ENCODE peak calls at places on chromosomes 16 and 17, in four cellular contexts. L, S, Z and M are unnamed samples.

GRCh38 chr16:70747703-70748631 is 53.0 kb downstream of the VAC14 start:
- DNase-seq in Z (no peak), S (no peak), L (no peak), M (no peak)

GRCh38 chr17:55510986-55511721 is at the start of gene SMIM36:
- DNase-seq in L (no peak), Z (no peak), S (no peak), M (no peak)

GRCh38 chr16:30054451-30054850 is 11.1 kb upstream of the ALDOA start:
- DNase-seq in S (no peak), Z (no peak), L (no peak), M (no peak)

GRCh38 chr16:85735225-85735722 is 15.6 kb downstream of the C16orf74 start:
- DNase-seq in L (no peak), Z (no peak), S (no peak), M (no peak)

GRCh38 chr16:73047536-73048291 is at the start of gene ZFHX3:
- DNase-seq in S (no peak), Z (peak), L (peak), M (peak)

GRCh38 chr17:338442-339192 is 14.0 kb downstream of the RPH3AL start:
- DNase-seq in L (no peak), Z (peak), S (no peak), M (no peak)

GRCh38 chr17:44971776-44972483 is 3.8 kb upstream of the C1QL1 start:
- DNase-seq in L (no peak), S (no peak), Z (no peak), M (no peak)

GRCh38 chr16:27883576-27883975 is 179.9 kb downstream of the GSG1L start:
- DNase-seq in S (no peak), Z (no peak), L (no peak), M (no peak)

GRCh38 chr17:40307001-40307690 is 1.8 kb upstream of the RARA start:
- DNase-seq in L (no peak), Z (peak), S (no peak), M (no peak)

GRCh38 chr16:48511071-48511540 is 98.9 kb downstream of the N4BP1 start:
- DNase-seq in L (no peak), Z (peak), S (no peak), M (no peak)

GRCh38 chr16:6297666-6298435 is 1034.8 kb upstream of the RBFOX1 start:
- DNase-seq in S (no peak), L (no peak), Z (no peak), M (no peak)

GRCh38 chr17:4577386-4577993 is 6.8 kb upstream of the SMTNL2 start:
- DNase-seq in Z (no peak), L (no peak), S (no peak), M (no peak)

GRCh38 chr17:82229686-82230626 is 1.1 kb downstream of the SLC16A3 start:
- DNase-seq in Z (peak), L (no peak), S (no peak), M (no peak)

GRCh38 chr16:72986011-72986410 is 61.9 kb downstream of the ZFHX3 start:
- DNase-seq in Z (peak), L (peak), S (no peak), M (peak)

GRCh38 chr16:50816901-50817555 is 75.1 kb downstream of the CYLD start:
- DNase-seq in Z (no peak), L (no peak), S (no peak), M (no peak)

GRCh38 chr16:1643521-1643920 is 31.4 kb downstream of the CRAMP1 start:
- DNase-seq in S (no peak), Z (no peak), L (no peak), M (no peak)

GRCh38 chr16:24980077-24980793 is 34.9 kb downstream of the ARHGAP17 start:
- DNase-seq in S (no peak), L (no peak), Z (no peak), M (peak)

GRCh38 chr16:54927125-54928015 is 3.3 kb upstream of the IRX5 start:
- DNase-seq in S (no peak), L (no peak), Z (no peak), M (no peak)

GRCh38 chr17:67544364-67544763 is 167.3 kb downstream of the PITPNC1 start:
- DNase-seq in L (no peak), Z (no peak), S (no peak), M (no peak)

GRCh38 chr17:60260540-60260939 is 110.8 kb downstream of the CA4 start:
- DNase-seq in S (no peak), L (no peak), Z (no peak), M (no peak)

GRCh38 chr16:14602443-14602963 is 27.6 kb downstream of the PARN start:
- DNase-seq in L (no peak), S (no peak), Z (no peak), M (no peak)

GRCh38 chr17:50311483-50311882 is 34.4 kb upstream of the XYLT2 start:
- DNase-seq in L (no peak), Z (no peak), S (no peak), M (no peak)

GRCh38 chr16:84717484-84717883 is 17.7 kb downstream of the USP10 start:
- DNase-seq in Z (no peak), L (no peak), S (no peak), M (no peak)

GRCh38 chr17:17808706-17809432 is 27.9 kb downstream of the SREBF1 start:
- DNase-seq in L (no peak), S (no peak), Z (peak), M (no peak)
- H3K27ac ChIP-seq in L (no peak), S (no peak), Z (peak), M (no peak)

GRCh38 chr16:21157632-21158031 is 842 bp upstream of the LDAF1 start:
- DNase-seq in L (no peak), Z (no peak), S (no peak), M (no peak)
- H3K27ac ChIP-seq in L (peak), Z (peak), S (no peak), M (peak)

DNA sequence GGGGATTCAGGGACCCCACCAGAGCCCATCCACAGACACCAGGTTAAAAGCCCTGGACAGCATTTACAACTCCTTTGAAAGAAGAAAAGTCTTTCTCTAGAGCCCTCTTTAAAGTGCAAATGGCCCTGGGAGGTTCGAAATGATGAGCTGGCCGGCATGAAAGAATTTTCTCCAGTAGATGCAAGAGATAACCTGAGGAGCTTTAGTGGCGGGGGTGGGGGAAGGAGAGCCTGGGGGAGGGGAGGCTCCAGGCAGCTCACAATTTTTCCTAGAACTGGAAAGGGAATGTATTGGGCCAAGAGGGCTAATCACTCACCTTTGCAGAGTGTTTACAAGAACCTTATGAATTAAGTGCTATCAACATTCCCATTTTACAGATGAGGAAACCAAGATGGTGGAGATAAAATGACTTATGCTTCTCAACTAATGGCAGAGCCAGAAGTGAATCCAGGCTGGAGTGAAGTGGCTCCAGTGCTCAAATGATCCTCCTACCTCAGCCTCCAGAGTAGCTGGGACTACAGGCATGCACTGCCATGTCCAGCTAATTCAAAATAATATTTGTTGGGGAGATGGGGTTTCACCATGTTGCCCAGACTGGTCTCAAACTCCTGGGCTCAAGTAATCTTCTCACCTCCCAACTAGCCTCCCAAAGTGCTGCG is 4.2 kb upstream of the CDH1 start:
- DNase-seq in S (no peak), Z (no peak), L (no peak), M (no peak)
- H3K27ac ChIP-seq in S (no peak), Z (no peak), L (no peak), M (no peak)

GRCh38 chr16:21644674-21645073 is 7.7 kb downstream of the IGSF6 start:
- DNase-seq in Z (no peak), L (no peak), S (no peak), M (no peak)
- H3K27ac ChIP-seq in Z (peak), L (peak), S (no peak), M (no peak)

GRCh38 chr16:89257281-89257731 is 39.8 kb downstream of the ZNF778 start:
- DNase-seq in L (no peak), S (no peak), Z (no peak), M (no peak)
- H3K27ac ChIP-seq in L (no peak), S (no peak), Z (no peak), M (peak)

GRCh38 chr17:19281161-19281560 is 44.0 kb downstream of the EPN2 start:
- DNase-seq in S (no peak), L (no peak), Z (no peak), M (no peak)
- H3K27ac ChIP-seq in S (no peak), L (no peak), Z (no peak), M (no peak)

GRCh38 chr16:57810197-57811024 is 8.1 kb upstream of the KIFC3 start:
- DNase-seq in L (peak), Z (peak), S (no peak), M (peak)

GRCh38 chr16:57809843-57810196 is 7.5 kb upstream of the KIFC3 start:
- DNase-seq in L (no peak), Z (no peak), S (no peak), M (no peak)

GRCh38 chr16:57807968-57808528 is 5.8 kb upstream of the KIFC3 start:
- DNase-seq in Z (peak), L (peak), S (no peak), M (peak)

GRCh38 chr16:57808589-57808988 is 6.3 kb upstream of the KIFC3 start:
- DNase-seq in S (no peak), Z (no peak), L (no peak), M (no peak)

GRCh38 chr16:57809276-57809793 is 7.0 kb upstream of the KIFC3 start:
- DNase-seq in L (no peak), S (no peak), Z (no peak), M (no peak)
- H3K27ac ChIP-seq in L (peak), S (no peak), Z (no peak), M (no peak)

GRCh38 chr16:57107324-57107922 is 15.0 kb downstream of the CPNE2 start:
- DNase-seq in L (no peak), S (no peak), Z (no peak), M (no peak)
- H3K27ac ChIP-seq in L (no peak), S (no peak), Z (no peak), M (no peak)

DNA sequence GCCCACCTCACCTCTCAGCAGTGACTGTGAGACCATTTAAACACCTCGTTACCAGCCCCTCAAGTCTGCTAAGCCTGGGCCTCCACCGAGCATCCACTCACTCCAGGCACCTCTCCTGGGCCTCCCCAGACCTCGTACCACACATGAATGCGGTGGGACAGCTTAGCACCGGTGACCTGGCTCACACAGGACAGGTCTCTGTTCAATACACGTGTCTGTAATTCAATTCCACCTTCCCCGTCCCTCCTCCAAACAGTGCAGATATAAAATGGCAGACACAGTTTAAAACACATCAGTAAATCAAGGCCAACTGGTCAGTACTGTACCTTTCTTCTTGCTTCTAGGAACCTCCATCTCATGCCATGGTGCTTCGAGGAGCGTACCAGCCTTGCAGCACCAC is 73.9 kb downstream of the ZNF778 start:
- DNase-seq in S (no peak), Z (no peak), L (no peak), M (no peak)
- H3K27ac ChIP-seq in S (no peak), Z (peak), L (no peak), M (no peak)

DNA sequence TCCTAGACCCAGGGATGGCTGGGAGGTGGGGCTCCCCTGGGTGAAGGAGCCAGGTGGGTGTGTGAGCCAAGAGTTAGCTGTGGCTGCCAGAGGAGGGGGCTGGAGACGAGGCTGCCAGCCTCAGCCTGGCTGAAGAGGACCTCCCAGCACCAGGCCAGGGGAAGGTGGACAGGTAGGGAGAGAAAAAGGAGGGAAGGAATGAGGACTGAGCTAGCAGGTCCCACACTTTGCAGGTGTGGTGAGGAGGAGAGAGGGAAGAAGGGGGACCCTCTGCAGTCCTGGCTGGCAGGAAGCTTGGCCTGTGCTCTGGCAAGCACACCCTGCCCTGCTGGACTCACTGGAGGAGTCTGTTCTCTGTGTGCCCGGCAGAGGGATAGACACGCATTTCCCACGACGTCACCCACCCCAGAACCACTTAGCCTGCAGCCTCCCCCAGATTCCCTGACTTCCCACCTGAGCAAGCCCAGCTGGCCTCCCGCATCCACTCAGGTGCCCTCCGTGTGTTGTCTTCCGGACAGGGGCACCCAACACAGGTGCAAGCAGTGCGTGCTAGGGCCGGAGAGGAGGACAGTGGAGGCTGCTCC is 42.0 kb downstream of the SOCS3 start:
- DNase-seq in Z (peak), S (no peak), L (no peak), M (no peak)
- H3K27ac ChIP-seq in Z (no peak), S (no peak), L (no peak), M (no peak)